ENCODE peak calls at places on chromosomes 13 and 19, in nine cellular contexts. U, J, Y, F, C, R, W, X and B are unnamed samples.

GRCh38 chr13:86846501-86846900 is 824.7 kb upstream of the SLITRK5 start:
- DNase-seq in U (no peak), J (no peak), Y (no peak), F (no peak), C (no peak), R (no peak), W (no peak), X (no peak), B (no peak)

GRCh38 chr19:30696514-30696913 is 324.3 kb downstream of the ZNF536 start:
- DNase-seq in U (no peak), J (no peak), Y (no peak), F (no peak), C (peak), R (no peak), W (no peak), X (no peak), B (no peak)

GRCh38 chr19:41225238-41226052 is 6.4 kb downstream of the AXL start:
- DNase-seq in U (peak), J (no peak), Y (no peak), F (no peak), C (peak), R (peak), W (peak), X (peak), B (peak)

GRCh38 chr19:17755977-17756670 is 4.8 kb downstream of the FCHO1 start:
- DNase-seq in U (peak), J (peak), Y (no peak), F (no peak), C (peak), R (peak), W (no peak), X (no peak), B (peak)

GRCh38 chr13:80340643-80341097 is 256 bp downstream of the SPRY2 start:
- DNase-seq in U (no peak), J (no peak), Y (peak), F (no peak), C (no peak), R (no peak), W (no peak), X (no peak), B (no peak)

GRCh38 chr13:97932006-97932405 is 21.5 kb upstream of the IPO5 start:
- DNase-seq in U (no peak), J (no peak), Y (no peak), F (no peak), C (no peak), R (no peak), W (no peak), X (no peak), B (peak)

GRCh38 chr13:57633141-57633949 is 1.8 kb downstream of the PCDH17 start:
- DNase-seq in U (no peak), J (peak), Y (no peak), F (no peak), C (peak), R (peak), W (no peak), X (no peak), B (no peak)

GRCh38 chr13:48645845-48646244 is 7.9 kb upstream of the CYSLTR2 start:
- DNase-seq in U (no peak), J (no peak), Y (no peak), F (no peak), C (no peak), R (no peak), W (no peak), X (no peak), B (no peak)

GRCh38 chr13:35514166-35514565 is 37.7 kb upstream of the MAB21L1 start:
- DNase-seq in U (no peak), J (no peak), Y (no peak), F (no peak), C (no peak), R (no peak), W (no peak), X (no peak), B (no peak)

GRCh38 chr19:39182174-39182505 is 14.6 kb upstream of the NCCRP1 start:
- DNase-seq in U (no peak), J (no peak), Y (no peak), F (no peak), C (no peak), R (no peak), W (no peak), X (no peak), B (no peak)

GRCh38 chr13:112840472-112841302 is 128.3 kb upstream of the MCF2L start:
- DNase-seq in U (no peak), J (no peak), Y (no peak), F (no peak), C (peak), R (peak), W (no peak), X (no peak), B (no peak)

GRCh38 chr13:24511824-24512207 is 762 bp downstream of the PARP4 start:
- DNase-seq in U (no peak), J (no peak), Y (peak), F (no peak), C (no peak), R (no peak), W (no peak), X (no peak), B (no peak)

GRCh38 chr13:25886438-25887214 is 165.2 kb downstream of the SHISA2 start:
- DNase-seq in U (no peak), J (no peak), Y (no peak), F (no peak), C (no peak), R (no peak), W (no peak), X (peak), B (no peak)

GRCh38 chr13:106570354-106570822 is 2.5 kb upstream of the ARGLU1 start:
- DNase-seq in U (peak), J (peak), Y (no peak), F (no peak), C (peak), R (peak), W (peak), X (peak), B (peak)

GRCh38 chr19:45440873-45441654 is 17.3 kb upstream of the ERCC1 start:
- DNase-seq in U (no peak), J (no peak), Y (no peak), F (no peak), C (peak), R (no peak), W (no peak), X (no peak), B (no peak)

GRCh38 chr19:1237027-1237659 is 662 bp downstream of the CBARP start:
- DNase-seq in U (no peak), J (peak), Y (no peak), F (no peak), C (no peak), R (no peak), W (no peak), X (no peak), B (peak)

GRCh38 chr13:104098421-104098820 is 1032.2 kb upstream of the SLC10A2 start:
- DNase-seq in U (no peak), J (no peak), Y (no peak), F (no peak), C (no peak), R (no peak), W (no peak), X (no peak), B (no peak)

GRCh38 chr13:75705395-75705794 is 69.3 kb downstream of the LMO7 start:
- DNase-seq in U (no peak), J (no peak), Y (no peak), F (no peak), C (no peak), R (no peak), W (no peak), X (no peak), B (peak)

GRCh38 chr13:98308525-98308911 is 131.4 kb upstream of the RNF113B start:
- DNase-seq in U (no peak), J (no peak), Y (no peak), F (no peak), C (no peak), R (no peak), W (no peak), X (no peak), B (no peak)